ENCODE peak calls at places on chromosomes 7 and 10, in seven cellular contexts. N is OCI-M1; S is activated gamma-delta T cell treated with Interleukin-2 at 50 U/mL for 16 hours; G is activated naive CD8-positive, alpha-beta T cell treated with anti-CD3 and anti-CD28 coated beads, Interleukin-2, amount 50 U/mL, for 24 hours; U is stimulated activated CD8-positive, alpha-beta memory T cell treated with anti-CD3 and anti-CD28 coated beads, Interleukin-12 subunit alpha, Interleukin-12 subunit beta, amount 100 ng/mL, for 4 hours; H is NCI-H774; Q is heart right ventricle. A is an unnamed sample.

GRCh38 chr7:843230-843629 is 11.0 kb downstream of the SUN1 start:
- DNase-seq in N (no peak), H (no peak), Q (no peak), U (no peak), S (no peak), G (no peak), A (no peak)

GRCh38 chr7:111953611-111954010 is 252.6 kb downstream of the DOCK4 start:
- DNase-seq in H (no peak), G (no peak), S (no peak), U (no peak), N (peak), Q (peak), A (no peak)

GRCh38 chr10:47041401-47042198 is 130.4 kb downstream of the PTPN20 start:
- DNase-seq in G (no peak), H (no peak), N (no peak), S (no peak), U (no peak), Q (no peak), A (no peak)

GRCh38 chr7:41005381-41005901 is 697.4 kb downstream of the INHBA start:
- DNase-seq in N (no peak), S (no peak), U (no peak), H (no peak), G (no peak), Q (peak), A (no peak)

GRCh38 chr10:71604324-71605018 is 115.1 kb downstream of the C10orf105 start:
- DNase-seq in G (no peak), Q (no peak), S (no peak), N (no peak), H (no peak), U (no peak), A (no peak)

GRCh38 chr7:122511268-122511667 is 187.6 kb downstream of the RNF133 start:
- DNase-seq in G (no peak), S (no peak), Q (no peak), H (no peak), U (no peak), N (no peak), A (no peak)

GRCh38 chr10:119268871-119269506 is 61.6 kb downstream of the GRK5 start:
- DNase-seq in N (no peak), H (no peak), G (peak), U (peak), Q (no peak), S (peak), A (peak)

GRCh38 chr10:64863836-64864235 is 1342.6 kb downstream of the REEP3 start:
- DNase-seq in U (no peak), G (no peak), Q (no peak), S (no peak), H (no peak), N (no peak), A (no peak)

GRCh38 chr7:77444123-77444522 is 28.0 kb upstream of the GSAP start:
- DNase-seq in Q (no peak), G (no peak), N (no peak), S (no peak), H (no peak), U (no peak), A (no peak)